ENCODE peak calls at places on chromosomes 12 and 14, in four cellular contexts. W is hepatocyte, S is tibial nerve, N is uterus. O is an unnamed sample.
A peak's percentile ranks its signal among the peaks of the same experiment; 100 is the strongest.

GRCh38 chr14:52121441-52121840 is 52.6 kb upstream of the NID2 start:
- DNase-seq in W (no peak), S (no peak), N (no peak), O (no peak)

GRCh38 chr12:14417717-14418116 is 52.2 kb downstream of the ATF7IP start:
- DNase-seq in W (peak; percentile 71), S (peak; percentile 28), N (peak; percentile 29), O (peak; percentile 83)

GRCh38 chr14:38485011-38485410 is 229.1 kb upstream of the CLEC14A start:
- DNase-seq in W (no peak), S (no peak), N (no peak), O (no peak)

GRCh38 chr14:92568621-92569479 is 55.3 kb downstream of the RIN3 start:
- DNase-seq in W (no peak), S (no peak), N (no peak), O (no peak)

GRCh38 chr12:105334001-105334400 is 3.5 kb downstream of the C12orf75 start:
- DNase-seq in W (no peak), S (no peak), N (no peak), O (no peak)

GRCh38 chr12:76863005-76863670 is 15.7 kb downstream of the CSRP2 start:
- DNase-seq in W (no peak), S (no peak), N (no peak), O (no peak)

GRCh38 chr12:106133136-106134087 is 5.3 kb downstream of the NUAK1 start:
- DNase-seq in W (no peak), S (no peak), N (no peak), O (no peak)

GRCh38 chr14:73764881-73765280 is 50.7 kb upstream of the PNMA1 start:
- DNase-seq in W (no peak), S (peak; percentile 68), N (no peak), O (no peak)

GRCh38 chr14:94158239-94158888 is 15.8 kb upstream of the PPP4R4 start:
- DNase-seq in W (no peak), S (no peak), N (no peak), O (no peak)

GRCh38 chr14:30582376-30582775 is 23.4 kb downstream of the G2E3 start:
- DNase-seq in W (no peak), S (no peak), N (no peak), O (no peak)

GRCh38 chr12:5295966-5296365 is 135.9 kb upstream of the NTF3 start:
- DNase-seq in W (no peak), S (no peak), N (no peak), O (no peak)

DNA sequence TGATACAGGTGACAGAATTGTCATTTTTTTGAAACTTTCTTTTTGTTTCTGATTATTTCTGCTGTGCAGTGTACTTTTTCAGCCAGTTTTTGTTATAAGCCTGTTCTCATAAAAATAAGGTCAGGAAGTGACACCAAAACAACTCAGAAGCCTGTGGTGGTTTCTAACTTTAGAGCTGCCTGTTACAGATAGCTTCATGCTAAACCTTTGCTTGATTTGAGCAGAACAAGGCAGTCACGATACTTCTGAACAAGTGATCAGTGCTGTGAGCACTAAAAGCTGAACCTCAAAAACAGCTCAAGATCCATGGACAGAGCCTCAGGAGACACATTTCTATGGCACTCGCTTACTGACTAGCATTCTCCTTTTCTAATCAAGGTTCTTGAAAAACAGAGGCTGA is 82.0 kb downstream of the PRKCH start:
- DNase-seq in W (no peak), S (no peak), N (no peak), O (no peak)
- H3K4me3 ChIP-seq in W (no peak overlapping the region), S (no peak overlapping the region), N (no peak overlapping the region), O (no peak overlapping the region)

GRCh38 chr14:100384819-100385813 is 62.0 kb downstream of the SLC25A47 start:
- DNase-seq in W (peak; percentile 76), S (no peak), N (no peak), O (no peak)
- TF ChIP-seq CTCF in W (peak; percentile 76), S (peak; percentile 45), N (peak; percentile 61), O (peak; percentile 50)

GRCh38 chr14:101780390-101780789 is 18.9 kb downstream of the PPP2R5C start:
- DNase-seq in W (no peak), S (no peak), N (no peak), O (no peak)
- H3K4me3 ChIP-seq in W (no peak overlapping the region), S (no peak overlapping the region), N (peak overlapping the region; percentile 57), O (no peak overlapping the region)

GRCh38 chr12:104215638-104216297 is at the start of gene TXNRD1:
- DNase-seq in W (peak; percentile 93), S (peak; percentile 64), N (peak; percentile 84), O (peak; percentile 30)
- TF ChIP-seq CTCF in W (peak; percentile 94), S (peak; percentile 88), N (peak; percentile 93), O (peak; percentile 80)

DNA sequence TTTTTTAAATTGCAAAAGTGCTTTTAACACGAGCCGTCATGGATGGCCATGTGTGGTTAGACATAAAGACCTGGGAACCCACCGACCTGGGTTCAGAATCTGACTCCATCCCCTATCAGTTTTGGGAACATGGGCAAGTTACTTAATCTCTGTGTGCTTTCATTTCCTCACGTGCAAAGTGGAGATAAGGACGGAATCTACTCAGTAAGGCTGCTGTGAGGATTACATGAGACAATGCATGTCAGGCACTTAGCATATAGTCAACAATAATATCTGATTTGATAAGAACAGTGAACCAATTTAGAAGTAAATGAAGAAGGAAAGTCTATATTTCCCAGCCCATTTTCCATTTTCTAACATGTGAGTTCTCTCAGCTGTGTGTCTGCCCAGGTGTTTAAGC is 235.4 kb downstream of the SUDS3 start:
- DNase-seq in W (no peak), S (no peak), N (no peak), O (no peak)
- H3K4me3 ChIP-seq in W (no peak overlapping the region), S (no peak overlapping the region), N (no peak overlapping the region), O (no peak overlapping the region)

DNA sequence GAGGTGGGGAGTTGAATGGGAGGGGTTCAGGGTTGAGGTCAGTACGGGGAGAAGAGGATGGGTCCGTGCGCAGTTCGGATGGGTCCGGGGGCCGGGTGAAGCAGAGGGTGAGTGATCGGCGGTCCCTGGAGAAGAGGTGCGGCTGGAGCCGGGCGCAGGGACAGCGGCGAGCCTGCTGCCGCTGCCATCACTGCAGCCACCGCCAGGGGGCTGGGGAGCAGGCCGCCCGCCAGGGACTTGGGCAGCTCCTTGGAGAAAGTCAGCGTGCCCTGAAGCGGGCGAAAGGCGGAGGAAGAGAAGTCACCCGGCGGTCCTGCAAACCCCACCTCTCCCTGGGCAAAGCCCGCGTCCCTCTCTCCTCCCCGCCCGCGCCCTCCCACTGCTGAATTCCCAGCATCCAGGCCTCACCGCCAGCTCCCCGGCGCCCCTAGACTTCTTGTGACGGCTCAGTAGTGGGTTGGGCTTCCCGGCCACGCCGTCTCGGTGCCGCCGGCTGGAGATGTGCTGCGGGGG is 6.0 kb upstream of the GPR84 start:
- DNase-seq in W (peak; percentile 90), S (peak; percentile 59), N (peak; percentile 86), O (no peak)
- TF ChIP-seq CTCF in W (peak; percentile 83), S (peak; percentile 96), N (peak; percentile 98), O (peak; percentile 92)

GRCh38 chr12:57839996-57840395 is 6.5 kb downstream of the CTDSP2 start:
- DNase-seq in W (no peak), S (no peak), N (no peak), O (no peak)

GRCh38 chr12:57838594-57839302 is 7.8 kb downstream of the CTDSP2 start:
- DNase-seq in W (no peak), S (no peak), N (no peak), O (no peak)

GRCh38 chr12:57835366-57836288 is 10.9 kb downstream of the CTDSP2 start:
- DNase-seq in W (no peak), S (no peak), N (no peak), O (no peak)

GRCh38 chr12:57836442-57837375 is 9.8 kb downstream of the CTDSP2 start:
- DNase-seq in W (peak; percentile 71), S (peak; percentile 52), N (peak; percentile 89), O (no peak)

DNA sequence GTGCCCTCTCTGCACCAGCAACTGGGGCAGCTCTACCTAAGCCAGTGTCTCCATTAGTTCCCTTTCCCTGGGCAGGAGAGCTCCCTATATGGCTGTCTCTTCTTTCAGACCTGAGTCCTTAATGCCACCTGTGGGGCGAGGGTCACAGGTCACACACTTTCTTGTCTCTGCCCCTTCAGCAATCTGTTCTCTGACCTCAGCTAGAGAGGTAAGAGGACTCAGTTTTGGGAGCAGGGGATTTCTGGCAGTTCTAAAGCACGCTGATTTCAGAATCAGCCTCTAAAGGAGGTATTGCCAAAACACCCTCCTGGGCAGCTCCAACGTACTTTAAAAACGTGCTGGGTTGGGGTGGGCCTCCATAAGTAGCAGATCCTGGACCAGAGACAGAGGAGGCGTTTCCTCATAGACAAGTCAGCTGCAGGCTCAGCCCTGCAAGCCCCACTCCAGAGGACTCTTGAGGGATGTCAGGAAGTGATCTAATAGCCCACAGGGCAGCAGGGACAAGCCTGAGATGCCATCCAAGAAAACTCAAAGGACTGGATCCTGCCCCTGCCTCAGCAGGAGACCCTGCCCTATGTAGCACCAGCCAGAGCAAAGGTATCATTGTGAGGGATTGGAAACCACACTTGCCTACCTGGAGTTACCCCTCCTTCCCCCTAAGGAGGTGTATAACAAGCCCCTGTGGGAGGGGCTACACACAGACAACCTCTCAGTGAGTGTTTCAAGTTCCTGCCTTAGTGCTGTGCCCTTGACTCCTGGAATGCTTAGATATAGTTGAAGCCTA is 8.6 kb downstream of the CTDSP2 start:
- DNase-seq in W (peak; percentile 54), S (no peak), N (peak; percentile 51), O (no peak)
- H3K4me3 ChIP-seq in W (no peak overlapping the region), S (no peak overlapping the region), N (peak overlapping the region; percentile 28), O (no peak overlapping the region)

DNA sequence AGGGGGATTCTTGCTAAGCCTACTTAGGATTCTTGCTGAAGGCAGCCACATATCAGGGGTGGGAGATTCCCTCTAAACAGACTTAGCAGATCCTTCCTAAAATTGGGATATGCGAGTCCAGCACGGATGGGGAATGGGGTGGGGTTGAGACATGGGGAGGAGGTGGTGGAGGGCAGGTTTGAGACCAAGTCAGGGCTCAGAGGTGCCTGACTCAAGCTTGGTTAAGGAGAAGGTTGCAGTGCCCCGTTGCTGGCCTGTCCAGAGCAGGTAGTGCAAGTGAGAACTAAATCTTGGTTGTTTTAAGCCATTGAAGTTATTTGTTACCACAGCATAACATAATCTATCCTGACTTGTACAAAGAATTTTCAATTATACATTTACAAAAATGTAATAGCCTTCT is 359.7 kb downstream of the AACS start:
- DNase-seq in W (no peak), S (no peak), N (no peak), O (no peak)
- TF ChIP-seq CTCF in W (no peak), S (no peak), N (no peak), O (no peak)